ENCODE peak calls at places on chromosomes 13 and 19, in four cellular contexts. F, H, N and Y are unnamed samples.
A peak's percentile ranks its signal among the peaks of the same experiment; 100 is the strongest.

GRCh38 chr13:67230774-67231480 is 791 bp upstream of the PCDH9 start:
- DNase-seq in F (peak; percentile 9), H (no peak), N (no peak), Y (peak; percentile 20)

GRCh38 chr13:33932765-33933406 is 114.9 kb downstream of the RFC3 start:
- DNase-seq in N (no peak), F (no peak), H (no peak), Y (no peak)

GRCh38 chr19:35318679-35319448 is 10.1 kb upstream of the CD22 start:
- DNase-seq in N (peak; percentile 93), F (peak; percentile 85), H (no peak), Y (peak; percentile 80)

GRCh38 chr13:91211548-91211947 is 135.9 kb upstream of the MIR17HG start:
- DNase-seq in F (no peak), H (no peak), N (no peak), Y (no peak)

GRCh38 chr13:53010374-53011105 is 18.1 kb upstream of the OLFM4 start:
- DNase-seq in N (no peak), F (peak; percentile 4), H (no peak), Y (no peak)

GRCh38 chr19:33673996-33674395 is 52.2 kb downstream of the CHST8 start:
- DNase-seq in F (no peak), N (no peak), H (no peak), Y (no peak)

GRCh38 chr19:42042455-42043170 is 27.4 kb downstream of the GRIK5 start:
- DNase-seq in H (no peak), N (no peak), F (no peak), Y (no peak)

GRCh38 chr13:101795025-101795424 is 342.6 kb downstream of the ITGBL1 start:
- DNase-seq in H (no peak), F (no peak), N (no peak), Y (no peak)

GRCh38 chr19:7658219-7658686 is 10.6 kb upstream of the RETN start:
- DNase-seq in N (no peak), F (no peak), H (peak; percentile 79), Y (peak; percentile 35)

GRCh38 chr19:13859361-13859880 is 17.5 kb upstream of the NANOS3 start:
- DNase-seq in F (no peak), H (no peak), N (no peak), Y (no peak)

GRCh38 chr13:48159436-48160225 is 64.7 kb upstream of the MED4 start:
- DNase-seq in H (no peak), N (no peak), F (no peak), Y (no peak)

GRCh38 chr13:60019119-60019993 is 144.4 kb downstream of the DIAPH3 start:
- DNase-seq in F (peak; percentile 3), N (no peak), H (peak; percentile 17), Y (no peak)

GRCh38 chr13:101985321-101985720 is 416.5 kb downstream of the FGF14 start:
- DNase-seq in F (no peak), N (no peak), H (no peak), Y (no peak)

GRCh38 chr13:27534976-27535370 is 84.6 kb upstream of the MTIF3 start:
- DNase-seq in N (no peak), H (no peak), F (no peak), Y (no peak)

GRCh38 chr19:960601-960938 is 23.6 kb upstream of the WDR18 start:
- DNase-seq in F (no peak), H (no peak), N (no peak), Y (no peak)

GRCh38 chr13:49240017-49240416 is 7.7 kb upstream of the CDADC1 start:
- DNase-seq in H (no peak), N (peak; percentile 24), F (peak; percentile 22), Y (peak; percentile 48)

GRCh38 chr13:19860884-19861655 is 2.4 kb downstream of the ZMYM5 start:
- DNase-seq in H (no peak), N (peak; percentile 80), F (peak; percentile 77), Y (no peak)

GRCh38 chr13:61128850-61129645 is 286.6 kb downstream of the PCDH20 start:
- DNase-seq in F (no peak), H (no peak), N (no peak), Y (no peak)

GRCh38 chr13:51806571-51806970 is 2.6 kb upstream of the DHRS12 start:
- DNase-seq in F (no peak), N (no peak), H (no peak), Y (peak; percentile 39)

GRCh38 chr13:43942301-43942700 is 62.6 kb downstream of the LACC1 start:
- DNase-seq in H (no peak), F (no peak), N (no peak), Y (no peak)

GRCh38 chr19:35949131-35949530 is 13.0 kb downstream of the LRFN3 start:
- DNase-seq in H (no peak), F (no peak), N (no peak), Y (no peak)

GRCh38 chr13:97491452-97491851 is 57.5 kb downstream of the RAP2A start:
- DNase-seq in H (no peak), N (no peak), F (peak; percentile 80), Y (no peak)

GRCh38 chr13:53238241-53238640 is 209.6 kb downstream of the OLFM4 start:
- DNase-seq in N (no peak), F (no peak), H (no peak), Y (no peak)

GRCh38 chr19:19602713-19603320 is 15.7 kb downstream of the PBX4 start:
- DNase-seq in N (no peak), H (no peak), F (no peak), Y (no peak)

GRCh38 chr13:20713014-20713376 is 9.5 kb downstream of the IL17D start:
- DNase-seq in H (no peak), F (no peak), N (no peak), Y (no peak)

GRCh38 chr13:42102961-42103688 is 54.7 kb downstream of the DGKH start:
- DNase-seq in H (no peak), F (no peak), N (no peak), Y (no peak)

DNA sequence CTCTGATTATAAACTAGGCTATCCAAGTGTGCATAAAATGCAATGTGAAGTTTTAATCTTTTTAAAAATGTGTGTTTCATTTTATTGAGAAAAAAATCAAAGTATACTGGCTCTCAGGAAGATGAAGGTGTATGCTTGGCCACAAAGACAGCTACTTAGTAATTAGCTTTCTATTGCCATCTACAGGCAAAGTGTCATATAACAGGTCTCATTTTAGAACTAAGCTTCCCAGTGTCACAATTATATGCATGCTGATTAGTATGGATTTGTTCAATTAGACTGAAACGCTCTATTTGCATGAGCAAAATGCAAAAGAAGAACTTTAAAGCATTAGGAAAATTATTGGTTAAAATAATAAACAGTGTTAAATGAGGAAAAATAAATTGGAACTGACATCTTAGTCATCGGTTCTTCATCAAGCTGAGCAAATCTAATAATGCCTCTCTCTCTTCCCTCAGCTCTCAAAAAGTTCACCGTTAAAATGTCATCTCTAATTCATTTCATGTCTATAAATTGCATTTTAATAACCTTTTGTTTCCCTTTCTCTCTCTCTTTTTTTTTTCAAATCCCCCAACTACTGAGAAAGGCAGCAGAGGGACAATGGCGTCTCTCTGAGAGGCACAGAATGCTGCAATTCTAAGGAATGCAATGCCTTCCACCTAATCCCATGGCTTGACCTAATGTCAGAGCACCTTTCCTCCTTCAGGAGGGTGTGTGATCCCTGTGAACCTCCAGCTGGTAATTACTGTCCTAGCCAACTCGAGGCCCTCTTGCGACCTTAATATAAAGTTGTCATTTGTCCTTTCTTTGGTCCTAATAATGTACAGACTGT is 313.1 kb upstream of the MAB21L1 start:
- DNase-seq in F (peak; percentile 16), H (no peak), N (peak; percentile 7), Y (no peak)
- TF ChIP-seq POLR2AphosphoS5 in F (no peak), H (no peak), N (no peak), Y (no peak)

GRCh38 chr19:45446295-45446694 is 21.5 kb upstream of the FOSB start:
- DNase-seq in H (no peak), N (no peak), F (peak; percentile 63), Y (peak; percentile 39)

GRCh38 chr19:45442927-45443461 is 19.3 kb upstream of the ERCC1 start:
- DNase-seq in H (no peak), N (no peak), F (no peak), Y (peak; percentile 89)

GRCh38 chr19:45443462-45444317 is 20.0 kb upstream of the ERCC1 start:
- DNase-seq in N (peak; percentile 83), F (peak; percentile 93), H (no peak), Y (peak; percentile 97)

GRCh38 chr19:45445139-45445538 is 21.4 kb upstream of the ERCC1 start:
- DNase-seq in F (no peak), H (no peak), N (no peak), Y (no peak)

GRCh38 chr19:45444318-45445041 is 20.8 kb upstream of the ERCC1 start:
- DNase-seq in F (peak; percentile 80), H (no peak), N (no peak), Y (peak; percentile 78)
- TF ChIP-seq REST in F (no peak), H (no peak), N (no peak), Y (no peak)

GRCh38 chr13:62377838-62378237 is 962.2 kb upstream of the PCDH20 start:
- DNase-seq in H (no peak), N (no peak), F (no peak), Y (no peak)
- TF ChIP-seq POLR2AphosphoS5 in H (no peak), N (no peak), F (no peak), Y (no peak)

DNA sequence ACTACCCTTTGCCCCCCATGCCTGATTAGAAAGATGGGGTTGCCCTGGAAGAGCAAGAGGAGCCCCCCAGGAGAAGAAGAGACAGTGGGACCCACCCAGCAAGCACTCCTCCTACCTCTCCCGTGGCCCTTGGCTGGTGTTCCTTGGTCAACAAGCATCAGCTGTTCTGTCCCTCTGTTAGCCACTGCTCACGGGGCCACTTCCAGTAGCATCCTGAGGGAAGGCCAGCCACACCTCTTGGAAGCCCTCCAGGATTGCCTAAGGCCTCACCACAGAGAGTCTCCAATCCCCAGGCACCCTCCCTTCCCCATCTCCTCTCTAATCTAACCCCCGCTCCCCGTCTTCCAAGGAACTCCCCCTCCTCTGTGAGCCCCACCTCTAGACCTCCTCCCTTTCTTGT is 15.1 kb upstream of the DPP9 start:
- DNase-seq in F (no peak), H (no peak), N (no peak), Y (no peak)
- TF ChIP-seq REST in F (no peak), H (no peak), N (no peak), Y (no peak)

GRCh38 chr19:49119411-49120324 is at the start of gene PPFIA3:
- DNase-seq in F (no peak), N (no peak), H (no peak), Y (no peak)
- TF ChIP-seq POLR2AphosphoS5 in F (no peak), N (no peak), H (no peak), Y (no peak)

GRCh38 chr13:112911285-112911701 is 57.7 kb upstream of the MCF2L start:
- DNase-seq in H (no peak), F (no peak), N (no peak), Y (no peak)
- TF ChIP-seq REST in H (no peak), F (no peak), N (no peak), Y (no peak)

DNA sequence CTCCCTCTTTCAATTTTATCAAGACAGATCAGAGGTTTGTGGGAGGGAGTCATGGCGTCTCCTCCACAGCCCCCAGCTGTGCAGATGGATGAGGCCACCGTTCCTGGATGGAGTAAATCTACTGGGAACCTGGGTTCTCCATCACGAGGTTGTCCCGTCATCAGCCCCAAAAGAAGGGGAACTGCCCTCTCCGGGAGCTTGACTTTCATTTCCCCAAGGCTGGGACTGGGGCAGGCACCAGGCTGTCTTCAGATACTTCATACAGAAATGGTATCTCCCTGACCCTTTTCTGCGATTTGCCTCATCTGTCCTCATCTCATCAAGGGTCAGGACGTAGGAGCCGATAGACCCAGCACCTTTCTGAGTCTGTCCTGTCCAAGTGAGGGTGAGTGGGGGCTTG is 9.8 kb downstream of the LILRB2 start:
- DNase-seq in F (no peak), N (no peak), H (no peak), Y (no peak)
- TF ChIP-seq POLR2AphosphoS5 in F (no peak), N (no peak), H (no peak), Y (no peak)